ENCODE peak calls at places on chromosome 3, in four cellular contexts. V is MCF 10A, Z is RWPE1, F is T follicular helper cell. H is an unnamed sample.

GRCh38 chr3:112531358-112531781 is 30.4 kb downstream of the ATG3 start:
- DNase-seq in V (peak), Z (peak), F (no peak), H (peak)

GRCh38 chr3:176469694-176470205 is 727.5 kb downstream of the TBL1XR1 start:
- DNase-seq in V (peak), Z (no peak), F (no peak), H (peak)

GRCh38 chr3:12303532-12303931 is 14.7 kb downstream of the PPARG start:
- DNase-seq in V (peak), Z (no peak), F (no peak), H (peak)

GRCh38 chr3:73621388-73621787 is 3.4 kb downstream of the PDZRN3 start:
- DNase-seq in V (no peak), Z (no peak), F (no peak), H (no peak)

GRCh38 chr3:73080201-73080966 is 18.9 kb downstream of the EBLN2 start:
- DNase-seq in V (no peak), Z (no peak), F (no peak), H (no peak)

GRCh38 chr3:195226900-195227447 is 44.0 kb downstream of the XXYLT1 start:
- DNase-seq in V (no peak), Z (no peak), F (no peak), H (no peak)

GRCh38 chr3:172577962-172578560 is 54.8 kb upstream of the TNFSF10 start:
- DNase-seq in V (no peak), Z (no peak), F (no peak), H (no peak)

GRCh38 chr3:71503525-71504249 is 79.8 kb downstream of the FOXP1 start:
- DNase-seq in V (peak), Z (peak), F (no peak), H (peak)

GRCh38 chr3:28326458-28326926 is 22.0 kb upstream of the ZCWPW2 start:
- DNase-seq in V (no peak), Z (no peak), F (no peak), H (no peak)

GRCh38 chr3:184003187-184003967 is 14.3 kb downstream of the ABCC5 start:
- DNase-seq in V (no peak), Z (peak), F (no peak), H (peak)

GRCh38 chr3:59161048-59161447 is 111.2 kb upstream of the CFAP20DC start:
- DNase-seq in V (no peak), Z (no peak), F (no peak), H (no peak)

GRCh38 chr3:111635403-111635802 is 40.3 kb upstream of the ZBED2 start:
- DNase-seq in V (no peak), Z (no peak), F (no peak), H (no peak)

GRCh38 chr3:25457642-25458419 is 29.8 kb downstream of the RARB start:
- DNase-seq in V (no peak), Z (no peak), F (no peak), H (peak)

GRCh38 chr3:70543493-70543892 is 231.1 kb upstream of the MDFIC2 start:
- DNase-seq in V (peak), Z (no peak), F (no peak), H (no peak)

GRCh38 chr3:116981088-116981487 is 271.5 kb downstream of the TUSC7 start:
- DNase-seq in V (no peak), Z (no peak), F (no peak), H (no peak)

GRCh38 chr3:72960812-72961518 is 35.6 kb upstream of the PPP4R2 start:
- DNase-seq in V (peak), Z (no peak), F (no peak), H (no peak)

GRCh38 chr3:142566096-142566495 is 12.4 kb downstream of the ATR start:
- DNase-seq in V (no peak), Z (no peak), F (no peak), H (no peak)

GRCh38 chr3:40581166-40581565 is 56.4 kb downstream of the ZNF621 start:
- DNase-seq in V (peak), Z (no peak), F (no peak), H (no peak)

GRCh38 chr3:148254402-148254801 is 443.3 kb upstream of the AGTR1 start:
- DNase-seq in V (no peak), Z (no peak), F (no peak), H (no peak)

GRCh38 chr3:186014866-186015265 is 77.1 kb upstream of the TRA2B start:
- DNase-seq in V (no peak), Z (no peak), F (no peak), H (no peak)

GRCh38 chr3:57627976-57628375 is 30.8 kb upstream of the ARF4 start:
- DNase-seq in V (no peak), Z (no peak), F (no peak), H (no peak)

GRCh38 chr3:78978037-78978436 is 789.8 kb downstream of the ROBO1 start:
- DNase-seq in V (peak), Z (peak), F (no peak), H (peak)

GRCh38 chr3:186464424-186465093 is 79.6 kb downstream of the CRYGS start:
- DNase-seq in V (no peak), Z (no peak), F (no peak), H (no peak)

GRCh38 chr3:17090271-17090992 is 205.7 kb downstream of the PLCL2 start:
- DNase-seq in V (no peak), Z (no peak), F (no peak), H (no peak)

GRCh38 chr3:155243512-155243921 is 50.0 kb downstream of the STRIT1 start:
- DNase-seq in V (no peak), Z (no peak), F (no peak), H (no peak)

GRCh38 chr3:144187531-144188230 is 216.1 kb downstream of the DIPK2A start:
- DNase-seq in V (no peak), Z (no peak), F (no peak), H (no peak)

GRCh38 chr3:13686332-13686731 is 137.4 kb downstream of the FBLN2 start:
- DNase-seq in V (no peak), Z (no peak), F (no peak), H (no peak)

GRCh38 chr3:134710313-134710680 is 59.5 kb upstream of the KY start:
- DNase-seq in V (no peak), Z (no peak), F (no peak), H (no peak)

GRCh38 chr3:58190882-58191281 is 19.9 kb downstream of the DNASE1L3 start:
- DNase-seq in V (no peak), Z (no peak), F (no peak), H (no peak)

GRCh38 chr3:27607370-27607769 is 114.8 kb downstream of the EOMES start:
- DNase-seq in V (peak), Z (peak), F (no peak), H (peak)

GRCh38 chr3:38327335-38328009 is 19.1 kb upstream of the XYLB start:
- DNase-seq in V (peak), Z (peak), F (no peak), H (peak)

GRCh38 chr3:116000315-116000714 is 377.0 kb downstream of the GAP43 start:
- DNase-seq in V (peak), Z (peak), F (no peak), H (peak)

GRCh38 chr3:99023590-99024192 is 122.2 kb upstream of the DCBLD2 start:
- DNase-seq in V (peak), Z (peak), F (no peak), H (peak)

GRCh38 chr3:63232764-63233396 is 45.2 kb upstream of the SYNPR start:
- DNase-seq in V (peak), Z (no peak), F (no peak), H (peak)

GRCh38 chr3:45246236-45246635 is 20.1 kb upstream of the TMEM158 start:
- DNase-seq in V (no peak), Z (no peak), F (no peak), H (no peak)

GRCh38 chr3:185728630-185729334 is 96.1 kb downstream of the IGF2BP2 start:
- DNase-seq in V (peak), Z (no peak), F (no peak), H (no peak)

H was measured in bronchial epithelial cell.